ENCODE peak calls at places on chromosomes 12 and 14, in five cellular contexts. J, Q, E, K and N are unnamed samples.

GRCh38 chr12:94560416-94561221 is 89.7 kb downstream of the TMCC3 start:
- DNase-seq in K (peak; percentile 56), J (peak; percentile 40), E (peak; percentile 21), Q (no peak), N (no peak)

GRCh38 chr12:75011120-75011519 is 198.5 kb downstream of the KCNC2 start:
- DNase-seq in Q (no peak), E (no peak), K (no peak), J (no peak), N (no peak)

GRCh38 chr14:38255408-38255672 is 553 bp downstream of the CLEC14A start:
- DNase-seq in Q (no peak), J (no peak), E (no peak), K (no peak), N (no peak)

GRCh38 chr14:69812725-69813124 is 15.7 kb upstream of the SLC10A1 start:
- DNase-seq in J (no peak), K (no peak), Q (no peak), E (no peak), N (no peak)

GRCh38 chr12:524167-524951 is 64.6 kb downstream of the B4GALNT3 start:
- DNase-seq in Q (no peak), E (no peak), K (no peak), J (no peak), N (no peak)

GRCh38 chr14:101969480-101969879 is 5.1 kb downstream of the DYNC1H1 start:
- DNase-seq in K (no peak), Q (no peak), E (no peak), J (no peak), N (no peak)

GRCh38 chr12:56142184-56142784 is 10.1 kb upstream of the MYL6B start:
- DNase-seq in Q (no peak), K (no peak), E (no peak), J (no peak), N (no peak)

GRCh38 chr12:11615481-11615880 is 34.0 kb upstream of the ETV6 start:
- DNase-seq in Q (no peak), J (no peak), E (no peak), K (no peak), N (no peak)

GRCh38 chr14:68892961-68893360 is 86.1 kb downstream of the ACTN1 start:
- DNase-seq in K (no peak), Q (no peak), J (no peak), E (no peak), N (no peak)

GRCh38 chr12:65892905-65893304 is 68.6 kb downstream of the HMGA2 start:
- DNase-seq in K (peak; percentile 94), E (no peak), Q (no peak), J (no peak), N (no peak)

GRCh38 chr12:6965026-6965661 is 5.3 kb downstream of the PHB2 start:
- DNase-seq in Q (peak; percentile 85), K (peak; percentile 78), J (peak; percentile 68), E (peak; percentile 91), N (peak; percentile 74)

GRCh38 chr12:57845478-57846284 is 848 bp downstream of the CTDSP2 start:
- DNase-seq in K (peak; percentile 54), J (peak; percentile 61), E (peak; percentile 55), Q (peak; percentile 41), N (peak; percentile 56)

GRCh38 chr12:111429760-111430417 is 24.2 kb downstream of the SH2B3 start:
- DNase-seq in E (no peak), Q (peak; percentile 36), K (no peak), J (no peak), N (peak; percentile 72)

GRCh38 chr12:65638324-65638723 is 186.0 kb upstream of the HMGA2 start:
- DNase-seq in J (no peak), E (no peak), K (no peak), Q (no peak), N (no peak)

GRCh38 chr14:31884776-31885379 is 192.2 kb upstream of the ARHGAP5 start:
- DNase-seq in Q (no peak), K (peak; percentile 53), E (no peak), J (no peak), N (no peak)

GRCh38 chr12:90945070-90945649 is 9.8 kb downstream of the CCER1 start:
- DNase-seq in Q (no peak), J (no peak), K (peak; percentile 31), E (no peak), N (no peak)

GRCh38 chr12:117023998-117024960 is 74.9 kb downstream of the TESC start:
- DNase-seq in E (no peak), J (no peak), K (no peak), Q (no peak), N (no peak)

GRCh38 chr12:116135209-116135930 is 142.1 kb downstream of the MED13L start:
- DNase-seq in J (no peak), K (peak; percentile 82), E (no peak), Q (no peak), N (no peak)

GRCh38 chr12:62138527-62138926 is 121.7 kb upstream of the USP15 start:
- DNase-seq in K (no peak), Q (no peak), J (no peak), E (no peak), N (no peak)